ENCODE peak calls at places on chromosomes 12 and 14, in eight cellular contexts. U is DND-41, J is heart right ventricle, B is AG04449, Z is esophagus muscularis mucosa, K is IMR-90, E is spleen, H is cardiac muscle cell. X is an unnamed sample.

GRCh38 chr12:120598674-120599463 is 17.7 kb upstream of the POP5 start:
- DNase-seq in K (peak), H (no peak), Z (no peak), B (no peak), U (no peak), J (no peak), E (peak), X (peak)

GRCh38 chr12:121949643-121950397 is 31.4 kb downstream of the CFAP251 start:
- DNase-seq in U (no peak), H (no peak), K (peak), Z (no peak), E (no peak), J (no peak), B (peak), X (no peak)

GRCh38 chr12:38954119-38954746 is 48.8 kb upstream of the CPNE8 start:
- DNase-seq in K (no peak), E (no peak), H (no peak), Z (no peak), U (no peak), J (no peak), B (no peak), X (no peak)

GRCh38 chr14:54651649-54652048 is 84.7 kb downstream of the SAMD4A start:
- DNase-seq in E (no peak), J (no peak), B (no peak), Z (no peak), H (no peak), K (no peak), U (no peak), X (no peak)

GRCh38 chr14:74956000-74956279 is 543 bp upstream of the PGF start:
- DNase-seq in J (no peak), E (no peak), H (no peak), B (no peak), U (no peak), Z (no peak), K (no peak), X (no peak)

GRCh38 chr12:2833810-2834209 is 1.0 kb downstream of the NRIP2 start:
- DNase-seq in Z (no peak), U (no peak), K (no peak), H (no peak), J (no peak), E (no peak), B (no peak), X (no peak)

GRCh38 chr14:77400216-77400615 is 23.0 kb downstream of the SAMD15 start:
- DNase-seq in U (no peak), K (no peak), J (no peak), B (no peak), E (no peak), Z (no peak), H (no peak), X (no peak)

GRCh38 chr14:90140956-90141316 is 79.1 kb downstream of the KCNK13 start:
- DNase-seq in K (peak), B (no peak), H (no peak), Z (no peak), U (no peak), E (no peak), J (no peak), X (no peak)

GRCh38 chr12:123078114-123078465 is 72.8 kb downstream of the PITPNM2 start:
- DNase-seq in U (no peak), E (no peak), Z (no peak), J (no peak), B (no peak), K (no peak), H (no peak), X (no peak)

GRCh38 chr12:116590561-116590960 is 31.4 kb downstream of the MAP1LC3B2 start:
- DNase-seq in J (no peak), U (no peak), B (no peak), H (no peak), E (no peak), Z (no peak), K (no peak), X (no peak)

GRCh38 chr12:28938581-28939301 is 210.3 kb upstream of the FAR2 start:
- DNase-seq in B (no peak), Z (no peak), E (no peak), K (no peak), U (no peak), H (no peak), J (no peak), X (no peak)

GRCh38 chr14:99802301-99803105 is 9.3 kb downstream of the EML1 start:
- DNase-seq in E (no peak), K (peak), H (no peak), Z (no peak), U (no peak), B (no peak), J (no peak), X (no peak)

GRCh38 chr14:64187331-64187730 is 106.8 kb downstream of the ESR2 start:
- DNase-seq in H (no peak), E (no peak), Z (no peak), B (no peak), K (no peak), U (no peak), J (no peak), X (no peak)

GRCh38 chr12:76201316-76201715 is 116.8 kb upstream of the NAP1L1 start:
- DNase-seq in B (no peak), E (no peak), K (no peak), J (no peak), H (no peak), Z (no peak), U (peak), X (no peak)

GRCh38 chr12:76202621-76203020 is 118.1 kb upstream of the NAP1L1 start:
- DNase-seq in H (no peak), E (no peak), J (no peak), Z (no peak), U (no peak), B (no peak), K (no peak), X (no peak)

GRCh38 chr12:76201758-76202157 is 117.3 kb upstream of the NAP1L1 start:
- DNase-seq in H (no peak), K (peak), J (no peak), B (no peak), Z (no peak), E (no peak), U (peak), X (no peak)

GRCh38 chr12:76206039-76206676 is 121.7 kb upstream of the NAP1L1 start:
- DNase-seq in K (no peak), J (no peak), U (no peak), E (no peak), H (no peak), B (no peak), Z (no peak), X (no peak)

DNA sequence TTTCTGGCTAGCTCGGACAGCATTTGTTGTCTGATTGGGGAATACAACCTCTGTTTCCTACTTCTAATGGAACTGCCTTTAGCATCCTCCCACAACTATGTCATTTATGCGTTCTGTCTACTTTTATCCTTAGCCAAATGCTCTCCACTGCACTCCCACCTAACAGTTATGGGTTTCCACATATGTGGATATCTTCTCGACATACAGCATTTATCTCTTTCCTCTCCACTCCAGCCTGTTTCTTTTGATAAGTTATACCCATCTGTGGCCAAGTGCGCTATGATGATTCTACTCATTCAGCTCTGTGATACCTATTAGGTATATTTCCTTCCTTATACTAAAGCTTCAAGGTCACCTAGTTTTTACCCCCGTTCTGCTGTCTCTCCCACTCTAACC is 122.2 kb upstream of the NAP1L1 start:
- DNase-seq in K (no peak), E (no peak), B (no peak), J (no peak), U (no peak), H (no peak), Z (no peak), X (no peak)
- H3K4me3 ChIP-seq in K (no peak), E (no peak), B (no peak), J (no peak), U (no peak), H (no peak), Z (no peak), X (no peak)

DNA sequence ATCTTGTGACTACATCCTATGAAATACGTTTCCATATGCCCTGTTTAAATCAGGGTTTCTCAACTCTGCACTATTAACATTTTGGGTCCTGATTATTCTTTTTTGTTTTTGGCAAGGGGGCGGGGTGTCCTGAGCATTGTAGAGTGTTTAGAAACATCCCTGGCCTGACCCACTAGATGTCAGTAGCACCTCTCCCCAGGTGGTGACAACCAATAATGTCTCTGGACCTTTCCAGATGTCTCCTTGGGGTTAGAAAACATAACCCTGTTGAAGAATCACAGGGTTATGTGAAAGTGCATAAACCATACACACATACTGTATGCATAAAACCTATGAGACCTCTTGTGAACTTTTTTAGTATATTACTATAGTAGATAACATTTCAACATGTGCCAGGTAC is 1.4 kb downstream of the ACAD10 start:
- DNase-seq in B (no peak), Z (no peak), U (no peak), K (no peak), E (no peak), H (no peak), J (no peak), X (no peak)
- TF ChIP-seq CTCF in B (no peak), Z (no peak), U (peak), K (peak), E (no peak), H (no peak), J (peak), X (peak)

GRCh38 chr12:6614513-6615177 is 7.5 kb upstream of the CHD4 start:
- DNase-seq in B (no peak), E (no peak), J (no peak), K (no peak), Z (no peak), U (no peak), H (no peak), X (no peak)
- H3K4me3 ChIP-seq in B (no peak), E (no peak), J (no peak), K (no peak), Z (no peak), U (no peak), H (no peak), X (no peak)

GRCh38 chr12:6056406-6057211 is 67.9 kb downstream of the VWF start:
- DNase-seq in U (peak), E (no peak), B (no peak), Z (no peak), J (no peak), K (no peak), H (peak), X (no peak)
- TF ChIP-seq CTCF in U (peak), E (no peak), B (peak), Z (no peak), J (peak), K (no peak), H (peak), X (peak)

GRCh38 chr14:68806526-68807147 is 13.8 kb upstream of the ZFP36L1 start:
- DNase-seq in Z (peak), E (peak), H (no peak), K (no peak), J (no peak), B (no peak), U (no peak), X (no peak)
- H3K4me3 ChIP-seq in Z (no peak), E (no peak), H (no peak), K (no peak), J (no peak), B (no peak), U (no peak), X (no peak)

DNA sequence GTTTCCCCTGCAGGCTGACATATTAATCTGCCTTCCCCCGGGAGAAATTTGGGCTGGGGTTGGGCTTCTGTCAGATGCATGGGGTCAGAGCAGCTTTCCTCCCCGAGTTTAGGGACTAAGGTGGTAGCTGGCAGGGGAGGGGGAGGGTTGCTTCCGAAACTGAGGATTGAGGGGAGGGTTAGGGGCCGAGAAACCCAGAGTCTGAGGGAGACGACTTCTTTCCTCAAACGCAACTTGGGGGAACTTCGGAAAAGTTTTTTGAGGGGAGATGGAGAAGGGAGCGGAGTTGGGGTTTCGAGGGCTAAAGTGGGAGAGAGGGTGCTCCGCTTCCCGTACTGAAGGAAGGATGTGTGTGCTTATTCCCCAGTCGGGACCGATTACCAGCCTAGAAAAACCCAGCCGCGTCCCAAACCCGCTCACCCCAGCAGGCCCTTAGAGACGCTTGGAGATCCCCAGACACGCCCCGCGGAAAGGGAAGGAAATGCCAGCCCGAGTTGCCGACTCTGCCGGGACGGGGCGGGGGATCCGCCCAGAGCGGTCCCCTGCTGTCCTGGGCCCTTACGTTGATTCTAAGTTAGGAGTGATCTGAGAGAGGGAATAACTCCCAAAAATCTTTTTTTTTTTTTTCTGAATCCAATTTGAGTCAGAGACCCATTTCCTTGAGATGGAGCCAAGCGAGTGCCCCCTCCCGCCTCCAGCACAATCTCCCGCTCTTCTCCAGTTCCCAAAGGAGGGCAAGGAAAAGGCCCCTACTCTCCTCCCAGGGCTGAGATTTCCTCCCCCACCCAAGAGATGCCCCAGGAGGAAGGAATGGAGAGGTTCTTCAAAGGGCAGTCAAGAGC is 61.9 kb downstream of the SMUG1 start:
- DNase-seq in Z (no peak), J (peak), U (no peak), E (peak), B (no peak), H (no peak), K (no peak), X (no peak)
- TF ChIP-seq CTCF in Z (no peak), J (no peak), U (no peak), E (no peak), B (no peak), H (no peak), K (no peak), X (no peak)

GRCh38 chr12:23259558-23259957 is 634.6 kb downstream of the ETNK1 start:
- DNase-seq in U (no peak), Z (no peak), B (no peak), H (no peak), K (no peak), J (no peak), E (no peak), X (no peak)
- H3K4me3 ChIP-seq in U (no peak), Z (no peak), B (no peak), H (no peak), K (no peak), J (no peak), E (no peak), X (no peak)

X was measured in epithelial cell of proximal tubule.